ENCODE peak calls at places on chromosome 21, in four cellular contexts. U, T, O and V are unnamed samples.

GRCh38 chr21:42645211-42646075 is 8.0 kb upstream of the PDE9A start:
- DNase-seq in U (no peak), O (no peak), T (no peak), V (no peak)

GRCh38 chr21:32386195-32386870 is 6.5 kb downstream of the URB1 start:
- DNase-seq in O (no peak), U (peak; percentile 30), T (no peak), V (no peak)

GRCh38 chr21:43345746-43346409 is 81.1 kb downstream of the SIK1 start:
- DNase-seq in U (no peak), O (no peak), T (no peak), V (no peak)

GRCh38 chr21:42595281-42596187 is 57.9 kb upstream of the PDE9A start:
- DNase-seq in T (no peak), U (no peak), O (no peak), V (no peak)

GRCh38 chr21:43188712-43189151 is 19.9 kb downstream of the CRYAA start:
- DNase-seq in T (peak; percentile 33), U (no peak), O (no peak), V (no peak)

GRCh38 chr21:46328151-46328550 is 4.2 kb downstream of the PCNT start:
- DNase-seq in U (no peak), T (no peak), O (no peak), V (no peak)

GRCh38 chr21:26834181-26834945 is 10.8 kb downstream of the ADAMTS1 start:
- DNase-seq in U (no peak), O (no peak), T (no peak), V (no peak)

GRCh38 chr21:41616063-41616591 is 108.2 kb upstream of the TMPRSS2 start:
- DNase-seq in T (no peak), O (no peak), U (peak; percentile 51), V (no peak)

GRCh38 chr21:40166291-40166843 is 299.1 kb downstream of the PCP4 start:
- DNase-seq in U (no peak), O (no peak), T (no peak), V (no peak)

GRCh38 chr21:46253610-46254124 is 25.1 kb upstream of the LSS start:
- DNase-seq in U (no peak), T (no peak), O (no peak), V (no peak)

GRCh38 chr21:25176637-25177412 is 430.5 kb downstream of the MRPL39 start:
- DNase-seq in O (no peak), T (no peak), U (no peak), V (no peak)

GRCh38 chr21:35963920-35964451 is 96.3 kb downstream of the SETD4 start:
- DNase-seq in U (no peak), T (no peak), O (no peak), V (no peak)

GRCh38 chr21:46157987-46158451 is 2.6 kb upstream of the FTCD start:
- DNase-seq in T (no peak), O (no peak), U (no peak), V (peak; percentile 18)

DNA sequence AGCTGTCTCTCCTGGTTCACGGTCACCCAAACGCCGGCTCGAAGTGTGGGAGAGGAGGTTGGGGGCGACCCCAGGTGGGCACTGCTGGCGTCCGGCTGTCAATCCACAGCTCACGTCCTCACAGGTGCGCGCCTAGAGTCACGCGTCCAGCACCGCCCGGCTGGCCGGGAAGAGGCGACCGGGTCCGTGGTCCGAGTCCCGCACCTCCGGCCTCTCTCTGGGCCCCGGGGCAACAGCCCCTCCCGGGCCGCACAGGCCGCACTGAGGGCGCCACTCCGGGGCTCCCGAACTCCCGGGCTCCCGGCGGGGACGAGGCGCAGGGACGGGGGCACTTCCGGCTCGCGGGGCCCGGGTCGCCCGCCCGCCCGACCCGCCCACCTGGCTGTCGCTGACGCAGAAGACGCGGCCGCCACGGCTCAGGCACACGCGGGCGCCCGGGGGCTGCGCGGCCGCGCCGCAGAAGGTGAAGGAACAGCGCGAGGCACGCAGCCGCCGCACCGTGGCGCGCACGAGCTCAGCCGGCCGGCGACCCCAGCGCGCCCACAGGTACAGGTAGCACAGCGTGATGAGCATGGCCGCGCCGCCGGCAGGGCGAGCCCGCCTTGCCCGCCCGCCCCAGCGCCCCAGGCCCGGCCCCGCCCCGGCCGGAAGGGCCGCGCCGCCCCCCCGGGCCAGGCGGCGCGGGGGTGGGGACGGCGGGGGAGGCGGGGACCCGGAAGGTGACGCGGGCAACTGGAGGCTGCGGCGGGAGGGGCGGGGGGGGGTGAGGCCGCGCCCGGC is at the start of gene HLCS:
- DNase-seq in O (peak; percentile 75), T (no peak), U (peak; percentile 80), V (no peak)
- TF ChIP-seq CTCF in O (no peak), T (no peak), U (peak; percentile 34), V (no peak)

GRCh38 chr21:17726047-17726446 is 93.1 kb downstream of the C21orf91 start:
- DNase-seq in O (no peak), U (no peak), T (no peak), V (no peak)
- TF ChIP-seq CTCF in O (no peak), U (no peak), T (no peak), V (no peak)

GRCh38 chr21:38333290-38334272 is 76.8 kb downstream of the KCNJ15 start:
- DNase-seq in O (no peak), T (no peak), U (no peak), V (no peak)
- TF ChIP-seq CTCF in O (no peak), T (no peak), U (no peak), V (no peak)

DNA sequence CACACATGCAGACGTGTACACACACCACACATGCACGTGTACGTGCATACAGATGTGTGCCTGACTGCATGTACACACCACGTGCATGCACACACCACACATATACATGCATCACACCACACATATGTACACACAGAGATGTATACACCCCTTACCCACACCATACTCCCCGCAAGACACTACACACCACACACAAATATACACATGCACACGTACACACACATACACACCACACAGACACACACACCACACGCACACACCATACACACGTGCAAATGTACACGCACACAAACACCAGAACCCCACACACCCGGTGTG is 9.7 kb downstream of the ITGB2 start:
- DNase-seq in O (no peak), U (no peak), T (no peak), V (no peak)
- TF ChIP-seq CTCF in O (no peak), U (no peak), T (no peak), V (no peak)